ENCODE peak calls at places on chromosomes 7 and 10, in five cellular contexts. One of them, this sample, is unnamed.

GRCh38 chr7:23888958-23889357 is 178.9 kb downstream of the STK31 start:
- DNase-seq in NCI-H2081: no peak
- DNase-seq in ureter: no peak
- DNase-seq in activated effector memory CD4-positive, alpha-beta T cell treated with anti-CD3 and anti-CD28 coated beads, Interleukin-2, amount 50 U/mL, for 16 hours: no peak
- DNase-seq in Ammon's horn: no peak
- DNase-seq in this sample: no peak

GRCh38 chr7:128911441-128912031 is 1.0 kb upstream of the KCP start:
- DNase-seq in NCI-H2081: no peak
- DNase-seq in ureter: no peak
- DNase-seq in activated effector memory CD4-positive, alpha-beta T cell treated with anti-CD3 and anti-CD28 coated beads, Interleukin-2, amount 50 U/mL, for 16 hours: no peak
- DNase-seq in Ammon's horn: no peak
- DNase-seq in this sample: peak

GRCh38 chr10:124511205-124512039 is 49.8 kb downstream of the LHPP start:
- DNase-seq in NCI-H2081: no peak
- DNase-seq in ureter: no peak
- DNase-seq in activated effector memory CD4-positive, alpha-beta T cell treated with anti-CD3 and anti-CD28 coated beads, Interleukin-2, amount 50 U/mL, for 16 hours: no peak
- DNase-seq in Ammon's horn: no peak
- DNase-seq in this sample: no peak

GRCh38 chr10:493391-494148 is 195.9 kb downstream of the DIP2C start:
- DNase-seq in NCI-H2081: no peak
- DNase-seq in ureter: no peak
- DNase-seq in activated effector memory CD4-positive, alpha-beta T cell treated with anti-CD3 and anti-CD28 coated beads, Interleukin-2, amount 50 U/mL, for 16 hours: no peak
- DNase-seq in Ammon's horn: no peak
- DNase-seq in this sample: no peak

GRCh38 chr10:70283445-70284399 is at the start of gene NPFFR1:
- DNase-seq in NCI-H2081: no peak
- DNase-seq in ureter: no peak
- DNase-seq in activated effector memory CD4-positive, alpha-beta T cell treated with anti-CD3 and anti-CD28 coated beads, Interleukin-2, amount 50 U/mL, for 16 hours: no peak
- DNase-seq in Ammon's horn: peak
- DNase-seq in this sample: peak

GRCh38 chr7:15720849-15721471 is 34.5 kb upstream of the MEOX2 start:
- DNase-seq in NCI-H2081: peak
- DNase-seq in ureter: no peak
- DNase-seq in activated effector memory CD4-positive, alpha-beta T cell treated with anti-CD3 and anti-CD28 coated beads, Interleukin-2, amount 50 U/mL, for 16 hours: no peak
- DNase-seq in Ammon's horn: peak
- DNase-seq in this sample: peak

GRCh38 chr7:29177963-29178612 is 16.5 kb upstream of the CHN2 start:
- DNase-seq in NCI-H2081: no peak
- DNase-seq in ureter: peak
- DNase-seq in activated effector memory CD4-positive, alpha-beta T cell treated with anti-CD3 and anti-CD28 coated beads, Interleukin-2, amount 50 U/mL, for 16 hours: no peak
- DNase-seq in Ammon's horn: peak
- DNase-seq in this sample: no peak

GRCh38 chr7:34748244-34749039 is 90.4 kb downstream of the NPSR1 start:
- DNase-seq in NCI-H2081: peak
- DNase-seq in ureter: peak
- DNase-seq in activated effector memory CD4-positive, alpha-beta T cell treated with anti-CD3 and anti-CD28 coated beads, Interleukin-2, amount 50 U/mL, for 16 hours: no peak
- DNase-seq in Ammon's horn: no peak
- DNase-seq in this sample: no peak

GRCh38 chr7:91089382-91089963 is 174.8 kb upstream of the FZD1 start:
- DNase-seq in NCI-H2081: peak
- DNase-seq in ureter: no peak
- DNase-seq in activated effector memory CD4-positive, alpha-beta T cell treated with anti-CD3 and anti-CD28 coated beads, Interleukin-2, amount 50 U/mL, for 16 hours: no peak
- DNase-seq in Ammon's horn: peak
- DNase-seq in this sample: no peak

GRCh38 chr7:36764929-36765328 is 40.6 kb upstream of the AOAH start:
- DNase-seq in NCI-H2081: no peak
- DNase-seq in ureter: no peak
- DNase-seq in activated effector memory CD4-positive, alpha-beta T cell treated with anti-CD3 and anti-CD28 coated beads, Interleukin-2, amount 50 U/mL, for 16 hours: no peak
- DNase-seq in Ammon's horn: no peak
- DNase-seq in this sample: no peak

GRCh38 chr7:154997840-154998370 is 5.0 kb downstream of the PAXIP1 start:
- DNase-seq in NCI-H2081: no peak
- DNase-seq in ureter: no peak
- DNase-seq in activated effector memory CD4-positive, alpha-beta T cell treated with anti-CD3 and anti-CD28 coated beads, Interleukin-2, amount 50 U/mL, for 16 hours: no peak
- DNase-seq in Ammon's horn: no peak
- DNase-seq in this sample: no peak

GRCh38 chr10:70578371-70578947 is 24.1 kb downstream of the PRF1 start:
- DNase-seq in NCI-H2081: no peak
- DNase-seq in ureter: no peak
- DNase-seq in activated effector memory CD4-positive, alpha-beta T cell treated with anti-CD3 and anti-CD28 coated beads, Interleukin-2, amount 50 U/mL, for 16 hours: peak
- DNase-seq in Ammon's horn: no peak
- DNase-seq in this sample: no peak

GRCh38 chr10:79930751-79931150 is 18.2 kb downstream of the SFTPD start:
- DNase-seq in NCI-H2081: no peak
- DNase-seq in ureter: no peak
- DNase-seq in activated effector memory CD4-positive, alpha-beta T cell treated with anti-CD3 and anti-CD28 coated beads, Interleukin-2, amount 50 U/mL, for 16 hours: no peak
- DNase-seq in Ammon's horn: no peak
- DNase-seq in this sample: no peak

GRCh38 chr10:70856454-70856853 is 31.9 kb downstream of the PCBD1 start:
- DNase-seq in NCI-H2081: no peak
- DNase-seq in ureter: no peak
- DNase-seq in activated effector memory CD4-positive, alpha-beta T cell treated with anti-CD3 and anti-CD28 coated beads, Interleukin-2, amount 50 U/mL, for 16 hours: no peak
- DNase-seq in Ammon's horn: peak
- DNase-seq in this sample: no peak

GRCh38 chr7:117169907-117170306 is 153.0 kb downstream of the WNT2 start:
- DNase-seq in NCI-H2081: peak
- DNase-seq in ureter: no peak
- DNase-seq in activated effector memory CD4-positive, alpha-beta T cell treated with anti-CD3 and anti-CD28 coated beads, Interleukin-2, amount 50 U/mL, for 16 hours: no peak
- DNase-seq in Ammon's horn: no peak
- DNase-seq in this sample: no peak

GRCh38 chr7:94206295-94206694 is 188.4 kb upstream of the COL1A2 start:
- DNase-seq in NCI-H2081: no peak
- DNase-seq in ureter: no peak
- DNase-seq in activated effector memory CD4-positive, alpha-beta T cell treated with anti-CD3 and anti-CD28 coated beads, Interleukin-2, amount 50 U/mL, for 16 hours: no peak
- DNase-seq in Ammon's horn: no peak
- DNase-seq in this sample: no peak

GRCh38 chr7:100598425-100598824 is 3.7 kb upstream of the PCOLCE start:
- DNase-seq in NCI-H2081: no peak
- DNase-seq in ureter: no peak
- DNase-seq in activated effector memory CD4-positive, alpha-beta T cell treated with anti-CD3 and anti-CD28 coated beads, Interleukin-2, amount 50 U/mL, for 16 hours: no peak
- DNase-seq in Ammon's horn: no peak
- DNase-seq in this sample: no peak

GRCh38 chr10:8130973-8131911 is 76.8 kb downstream of the GATA3 start:
- DNase-seq in NCI-H2081: no peak
- DNase-seq in ureter: no peak
- DNase-seq in activated effector memory CD4-positive, alpha-beta T cell treated with anti-CD3 and anti-CD28 coated beads, Interleukin-2, amount 50 U/mL, for 16 hours: peak
- DNase-seq in Ammon's horn: no peak
- DNase-seq in this sample: no peak

GRCh38 chr7:139693651-139694388 is 84.0 kb downstream of the HIPK2 start:
- DNase-seq in NCI-H2081: no peak
- DNase-seq in ureter: no peak
- DNase-seq in activated effector memory CD4-positive, alpha-beta T cell treated with anti-CD3 and anti-CD28 coated beads, Interleukin-2, amount 50 U/mL, for 16 hours: no peak
- DNase-seq in Ammon's horn: no peak
- DNase-seq in this sample: no peak

GRCh38 chr7:83677180-83677866 is 28.4 kb upstream of the SEMA3E start:
- DNase-seq in NCI-H2081: peak
- DNase-seq in ureter: no peak
- DNase-seq in activated effector memory CD4-positive, alpha-beta T cell treated with anti-CD3 and anti-CD28 coated beads, Interleukin-2, amount 50 U/mL, for 16 hours: no peak
- DNase-seq in Ammon's horn: no peak
- DNase-seq in this sample: no peak

GRCh38 chr7:24741691-24742639 is 15.3 kb downstream of the GSDME start:
- DNase-seq in NCI-H2081: no peak
- DNase-seq in ureter: peak
- DNase-seq in activated effector memory CD4-positive, alpha-beta T cell treated with anti-CD3 and anti-CD28 coated beads, Interleukin-2, amount 50 U/mL, for 16 hours: no peak
- DNase-seq in Ammon's horn: no peak
- DNase-seq in this sample: no peak

GRCh38 chr7:66088861-66089838 is 13.5 kb downstream of the ASL start:
- DNase-seq in NCI-H2081: no peak
- DNase-seq in ureter: no peak
- DNase-seq in activated effector memory CD4-positive, alpha-beta T cell treated with anti-CD3 and anti-CD28 coated beads, Interleukin-2, amount 50 U/mL, for 16 hours: no peak
- DNase-seq in Ammon's horn: no peak
- DNase-seq in this sample: no peak

GRCh38 chr10:31702005-31702404 is 226.6 kb downstream of the ARHGAP12 start:
- DNase-seq in NCI-H2081: no peak
- DNase-seq in ureter: no peak
- DNase-seq in activated effector memory CD4-positive, alpha-beta T cell treated with anti-CD3 and anti-CD28 coated beads, Interleukin-2, amount 50 U/mL, for 16 hours: no peak
- DNase-seq in Ammon's horn: no peak
- DNase-seq in this sample: no peak

GRCh38 chr7:94396606-94397005 is 1.9 kb downstream of the COL1A2 start:
- DNase-seq in NCI-H2081: peak
- DNase-seq in ureter: no peak
- DNase-seq in activated effector memory CD4-positive, alpha-beta T cell treated with anti-CD3 and anti-CD28 coated beads, Interleukin-2, amount 50 U/mL, for 16 hours: no peak
- DNase-seq in Ammon's horn: no peak
- DNase-seq in this sample: no peak

GRCh38 chr10:77919713-77920108 is 6.8 kb downstream of the DLG5 start:
- DNase-seq in NCI-H2081: no peak
- DNase-seq in ureter: no peak
- DNase-seq in activated effector memory CD4-positive, alpha-beta T cell treated with anti-CD3 and anti-CD28 coated beads, Interleukin-2, amount 50 U/mL, for 16 hours: no peak
- DNase-seq in Ammon's horn: no peak
- DNase-seq in this sample: no peak

GRCh38 chr7:44561962-44562621 is 11.6 kb downstream of the DDX56 start:
- DNase-seq in NCI-H2081: no peak
- DNase-seq in ureter: no peak
- DNase-seq in activated effector memory CD4-positive, alpha-beta T cell treated with anti-CD3 and anti-CD28 coated beads, Interleukin-2, amount 50 U/mL, for 16 hours: peak
- DNase-seq in Ammon's horn: no peak
- DNase-seq in this sample: no peak

GRCh38 chr10:110686941-110687340 is 42.8 kb downstream of the RBM20 start:
- DNase-seq in NCI-H2081: no peak
- DNase-seq in ureter: no peak
- DNase-seq in activated effector memory CD4-positive, alpha-beta T cell treated with anti-CD3 and anti-CD28 coated beads, Interleukin-2, amount 50 U/mL, for 16 hours: no peak
- DNase-seq in Ammon's horn: no peak
- DNase-seq in this sample: no peak

This sample was measured in nephron progenitor cell.